ENCODE peak calls at places on chromosome 10, in nine cellular contexts. B is lower lobe of right lung; K is thoracic aorta; I is CD8-positive, alpha-beta T cell; C is breast epithelium; J is prostate gland; R is stomach; A is right atrium auricular region; F is testis. H is an unnamed sample.

GRCh38 chr10:125006921-125007391 is 65.0 kb downstream of the ZRANB1 start:
- DNase-seq in B (peak; percentile 43), K (no peak), I (no peak), C (no peak), J (no peak), R (no peak), A (no peak), F (no peak), H (no peak)

GRCh38 chr10:14118953-14119352 is 211.8 kb downstream of the FRMD4A start:
- DNase-seq in B (no peak), K (no peak), I (no peak), C (no peak), J (no peak), R (no peak), A (no peak), F (no peak), H (no peak)

GRCh38 chr10:68010426-68010825 is 64.7 kb downstream of the HERC4 start:
- DNase-seq in B (no peak), K (no peak), I (no peak), C (no peak), J (no peak), R (no peak), A (no peak), F (no peak), H (no peak)

GRCh38 chr10:14366760-14367159 is 36.0 kb upstream of the FRMD4A start:
- DNase-seq in B (no peak), K (no peak), I (no peak), C (no peak), J (no peak), R (no peak), A (no peak), F (no peak), H (no peak)

GRCh38 chr10:12547301-12547771 is 198.0 kb downstream of the CAMK1D start:
- DNase-seq in B (no peak), K (no peak), I (no peak), C (no peak), J (no peak), R (no peak), A (no peak), F (no peak), H (no peak)

GRCh38 chr10:33327750-33328149 is 6.7 kb downstream of the NRP1 start:
- DNase-seq in B (no peak), K (no peak), I (no peak), C (no peak), J (no peak), R (no peak), A (no peak), F (no peak), H (no peak)

GRCh38 chr10:69439350-69439739 is 11.9 kb upstream of the TSPAN15 start:
- DNase-seq in B (no peak), K (no peak), I (no peak), C (peak; percentile 75), J (peak; percentile 31), R (no peak), A (no peak), F (no peak), H (peak; percentile 98)

GRCh38 chr10:70255329-70256299 is 22.4 kb upstream of the PPA1 start:
- DNase-seq in B (peak; percentile 69), K (no peak), I (no peak), C (peak; percentile 78), J (peak; percentile 10), R (no peak), A (no peak), F (peak; percentile 65), H (no peak)

GRCh38 chr10:4186849-4187248 is 401.8 kb upstream of the KLF6 start:
- DNase-seq in B (no peak), K (no peak), I (no peak), C (no peak), J (no peak), R (no peak), A (no peak), F (no peak), H (no peak)

GRCh38 chr10:26737730-26738129 is 40.2 kb downstream of the PDSS1 start:
- DNase-seq in B (no peak), K (no peak), I (no peak), C (no peak), J (no peak), R (no peak), A (no peak), F (no peak), H (no peak)

GRCh38 chr10:15236340-15236739 is 67.8 kb upstream of the NMT2 start:
- DNase-seq in B (no peak), K (no peak), I (no peak), C (no peak), J (no peak), R (no peak), A (no peak), F (no peak), H (no peak)

GRCh38 chr10:22791655-22792054 is 77.3 kb upstream of the PIP4K2A start:
- DNase-seq in B (no peak), K (no peak), I (no peak), C (no peak), J (no peak), R (no peak), A (no peak), F (no peak), H (no peak)

DNA sequence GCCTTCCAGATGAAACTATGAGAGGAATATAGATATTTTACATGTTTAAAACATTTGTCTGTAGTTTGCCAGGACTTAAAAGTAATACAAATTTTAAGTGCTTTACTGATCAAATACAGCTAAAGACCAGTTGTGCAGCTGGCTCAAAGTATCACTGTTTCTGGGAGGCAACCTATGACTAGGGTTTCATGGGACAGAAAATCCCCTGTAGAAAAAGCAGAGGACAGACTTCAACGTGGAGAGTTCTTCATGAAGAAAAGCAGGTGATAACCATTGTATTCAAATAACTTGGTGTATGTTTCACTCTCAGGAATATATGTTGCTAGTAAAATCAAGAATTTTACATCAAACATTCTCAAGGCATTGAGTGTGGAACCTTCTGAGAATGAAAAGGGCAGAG is 40.9 kb downstream of the PTER start:
- DNase-seq in B (no peak), K (no peak), I (no peak), C (no peak), J (no peak), R (no peak), A (no peak), F (no peak), H (no peak)
- H3K4me1 ChIP-seq in B (no peaks in the 10 kb centered on the region), K (no peaks in the 10 kb centered on the region), I (no peaks in the 10 kb centered on the region), C (no peaks in the 10 kb centered on the region), J (no peaks in the 10 kb centered on the region), R (no peaks in the 10 kb centered on the region), A (no peaks in the 10 kb centered on the region), F (no peaks in the 10 kb centered on the region), H (peaks cover 5% of the 10 kb centered on the region)

GRCh38 chr10:43695321-43695720 is 46.6 kb upstream of the ZNF32 start:
- DNase-seq in B (no peak), K (no peak), I (no peak), C (no peak), J (no peak), R (no peak), A (no peak), F (no peak), H (no peak)

GRCh38 chr10:43695730-43696129 is 47.0 kb upstream of the ZNF32 start:
- DNase-seq in B (no peak), K (no peak), I (no peak), C (no peak), J (no peak), R (no peak), A (no peak), F (no peak), H (no peak)

GRCh38 chr10:43692051-43692825 is 43.6 kb upstream of the ZNF32 start:
- DNase-seq in B (no peak), K (no peak), I (no peak), C (no peak), J (no peak), R (no peak), A (no peak), F (no peak), H (no peak)

GRCh38 chr10:43693602-43694001 is 44.9 kb upstream of the ZNF32 start:
- DNase-seq in B (no peak), K (no peak), I (no peak), C (no peak), J (no peak), R (no peak), A (no peak), F (no peak), H (no peak)

GRCh38 chr10:43694526-43694925 is 45.8 kb upstream of the ZNF32 start:
- DNase-seq in B (no peak), K (no peak), I (no peak), C (no peak), J (no peak), R (no peak), A (no peak), F (no peak), H (no peak)
- H3K27me3 ChIP-seq in B (no peaks in the 10 kb centered on the region), K (no peaks in the 10 kb centered on the region), I (no peaks in the 10 kb centered on the region), C (no peaks in the 10 kb centered on the region), J (no peaks in the 10 kb centered on the region), R (no peaks in the 10 kb centered on the region), A (no peaks in the 10 kb centered on the region), F (no peaks in the 10 kb centered on the region), H (no peaks in the 10 kb centered on the region)

GRCh38 chr10:72812415-72812797 is 81.1 kb upstream of the OIT3 start:
- DNase-seq in B (no peak), K (no peak), I (no peak), C (no peak), J (no peak), R (no peak), A (no peak), F (no peak), H (no peak)
- H3K27ac ChIP-seq in B (no peak overlapping the region), K (no peak overlapping the region), I (no peak overlapping the region), C (no peak overlapping the region), J (no peak overlapping the region), R (no peak overlapping the region), A (no peak overlapping the region), F (no peak overlapping the region), H (no peak overlapping the region)

GRCh38 chr10:132469197-132469942 is 68.2 kb upstream of the INPP5A start:
- DNase-seq in B (peak; percentile 48), K (no peak), I (no peak), C (no peak), J (no peak), R (no peak), A (no peak), F (no peak), H (peak; percentile 59)
- H3K4me1 ChIP-seq in B (peaks cover 31% of the 10 kb centered on the region), K (peaks cover 39% of the 10 kb centered on the region), I (no peaks in the 10 kb centered on the region), C (peaks cover 5% of the 10 kb centered on the region), J (peaks cover 3% of the 10 kb centered on the region), R (peaks cover 58% of the 10 kb centered on the region), A (peaks cover 52% of the 10 kb centered on the region), F (peaks cover 61% of the 10 kb centered on the region), H (peaks cover 17% of the 10 kb centered on the region)